ENCODE peak calls at places on chromosomes 4 and X, in eight cellular contexts. One of them, this sample, is unnamed.
A peak's percentile ranks its signal among the peaks of the same experiment; 100 is the strongest.

GRCh38 chr4:153154010-153154975 is 50.0 kb upstream of the TRIM2 start:
- DNase-seq in endothelial cell of umbilical vein: peak; percentile 57
- DNase-seq in GM12892: no peak
- DNase-seq in esophagus squamous epithelium: no peak
- DNase-seq in stimulated activated CD8-positive, alpha-beta memory T cell treated with anti-CD3 and anti-CD28 coated beads, Interleukin-2, amount 100 ng/mL, for 1 hour: no peak
- DNase-seq in BJ: no peak
- DNase-seq in GM04504: no peak
- DNase-seq in H54: no peak
- DNase-seq in this sample: peak; percentile 15

GRCh38 chr4:145909331-145909730 is 29.3 kb downstream of the ZNF827 start:
- DNase-seq in endothelial cell of umbilical vein: no peak
- DNase-seq in GM12892: no peak
- DNase-seq in esophagus squamous epithelium: no peak
- DNase-seq in stimulated activated CD8-positive, alpha-beta memory T cell treated with anti-CD3 and anti-CD28 coated beads, Interleukin-2, amount 100 ng/mL, for 1 hour: no peak
- DNase-seq in BJ: no peak
- DNase-seq in GM04504: no peak
- DNase-seq in H54: no peak
- DNase-seq in this sample: no peak

GRCh38 chrX:40090050-40090804 is 7.5 kb downstream of the BCOR start:
- DNase-seq in endothelial cell of umbilical vein: peak; percentile 8
- DNase-seq in GM12892: no peak
- DNase-seq in esophagus squamous epithelium: no peak
- DNase-seq in stimulated activated CD8-positive, alpha-beta memory T cell treated with anti-CD3 and anti-CD28 coated beads, Interleukin-2, amount 100 ng/mL, for 1 hour: no peak
- DNase-seq in BJ: no peak
- DNase-seq in GM04504: no peak
- DNase-seq in H54: no peak
- DNase-seq in this sample: no peak

GRCh38 chrX:107747596-107748161 is 27.9 kb downstream of the TSC22D3 start:
- DNase-seq in endothelial cell of umbilical vein: no peak
- DNase-seq in GM12892: no peak
- DNase-seq in esophagus squamous epithelium: no peak
- DNase-seq in stimulated activated CD8-positive, alpha-beta memory T cell treated with anti-CD3 and anti-CD28 coated beads, Interleukin-2, amount 100 ng/mL, for 1 hour: no peak
- DNase-seq in BJ: no peak
- DNase-seq in GM04504: no peak
- DNase-seq in H54: peak; percentile 38
- DNase-seq in this sample: no peak

GRCh38 chrX:153700376-153700945 is 12.7 kb downstream of the SLC6A8 start:
- DNase-seq in endothelial cell of umbilical vein: no peak
- DNase-seq in GM12892: no peak
- DNase-seq in esophagus squamous epithelium: no peak
- DNase-seq in stimulated activated CD8-positive, alpha-beta memory T cell treated with anti-CD3 and anti-CD28 coated beads, Interleukin-2, amount 100 ng/mL, for 1 hour: no peak
- DNase-seq in BJ: no peak
- DNase-seq in GM04504: no peak
- DNase-seq in H54: no peak
- DNase-seq in this sample: no peak

GRCh38 chr4:185227131-185227551 is 17.7 kb downstream of the SNX25 start:
- DNase-seq in endothelial cell of umbilical vein: peak; percentile 9
- DNase-seq in GM12892: no peak
- DNase-seq in esophagus squamous epithelium: no peak
- DNase-seq in stimulated activated CD8-positive, alpha-beta memory T cell treated with anti-CD3 and anti-CD28 coated beads, Interleukin-2, amount 100 ng/mL, for 1 hour: no peak
- DNase-seq in BJ: no peak
- DNase-seq in GM04504: no peak
- DNase-seq in H54: no peak
- DNase-seq in this sample: no peak

GRCh38 chr4:184287697-184288255 is 70.1 kb upstream of the ENPP6 start:
- DNase-seq in endothelial cell of umbilical vein: peak; percentile 55
- DNase-seq in GM12892: no peak
- DNase-seq in esophagus squamous epithelium: no peak
- DNase-seq in stimulated activated CD8-positive, alpha-beta memory T cell treated with anti-CD3 and anti-CD28 coated beads, Interleukin-2, amount 100 ng/mL, for 1 hour: no peak
- DNase-seq in BJ: no peak
- DNase-seq in GM04504: no peak
- DNase-seq in H54: no peak
- DNase-seq in this sample: no peak

GRCh38 chr4:133759428-133759827 is 442.2 kb downstream of the PABPC4L start:
- DNase-seq in endothelial cell of umbilical vein: no peak
- DNase-seq in GM12892: no peak
- DNase-seq in esophagus squamous epithelium: no peak
- DNase-seq in stimulated activated CD8-positive, alpha-beta memory T cell treated with anti-CD3 and anti-CD28 coated beads, Interleukin-2, amount 100 ng/mL, for 1 hour: no peak
- DNase-seq in BJ: no peak
- DNase-seq in GM04504: no peak
- DNase-seq in H54: no peak
- DNase-seq in this sample: no peak

GRCh38 chrX:20547649-20548051 is 280.9 kb upstream of the RPS6KA3 start:
- DNase-seq in endothelial cell of umbilical vein: no peak
- DNase-seq in GM12892: no peak
- DNase-seq in esophagus squamous epithelium: no peak
- DNase-seq in stimulated activated CD8-positive, alpha-beta memory T cell treated with anti-CD3 and anti-CD28 coated beads, Interleukin-2, amount 100 ng/mL, for 1 hour: no peak
- DNase-seq in BJ: no peak
- DNase-seq in GM04504: no peak
- DNase-seq in H54: peak; percentile 2
- DNase-seq in this sample: no peak

GRCh38 chr4:41802590-41802989 is 54.1 kb upstream of the PHOX2B start:
- DNase-seq in endothelial cell of umbilical vein: no peak
- DNase-seq in GM12892: no peak
- DNase-seq in esophagus squamous epithelium: no peak
- DNase-seq in stimulated activated CD8-positive, alpha-beta memory T cell treated with anti-CD3 and anti-CD28 coated beads, Interleukin-2, amount 100 ng/mL, for 1 hour: no peak
- DNase-seq in BJ: no peak
- DNase-seq in GM04504: no peak
- DNase-seq in H54: no peak
- DNase-seq in this sample: no peak

GRCh38 chrX:70172226-70172625 is 5.1 kb upstream of the DGAT2L6 start:
- DNase-seq in endothelial cell of umbilical vein: no peak
- DNase-seq in GM12892: no peak
- DNase-seq in esophagus squamous epithelium: no peak
- DNase-seq in stimulated activated CD8-positive, alpha-beta memory T cell treated with anti-CD3 and anti-CD28 coated beads, Interleukin-2, amount 100 ng/mL, for 1 hour: no peak
- DNase-seq in BJ: no peak
- DNase-seq in GM04504: no peak
- DNase-seq in H54: no peak
- DNase-seq in this sample: no peak

GRCh38 chr4:185535818-185536729 is 767 bp upstream of the PDLIM3 start:
- DNase-seq in endothelial cell of umbilical vein: peak; percentile 17
- DNase-seq in GM12892: no peak
- DNase-seq in esophagus squamous epithelium: no peak
- DNase-seq in stimulated activated CD8-positive, alpha-beta memory T cell treated with anti-CD3 and anti-CD28 coated beads, Interleukin-2, amount 100 ng/mL, for 1 hour: no peak
- DNase-seq in BJ: no peak
- DNase-seq in GM04504: no peak
- DNase-seq in H54: no peak
- DNase-seq in this sample: no peak

GRCh38 chr4:23369331-23369730 is 520.5 kb downstream of the PPARGC1A start:
- DNase-seq in endothelial cell of umbilical vein: no peak
- DNase-seq in GM12892: no peak
- DNase-seq in esophagus squamous epithelium: no peak
- DNase-seq in stimulated activated CD8-positive, alpha-beta memory T cell treated with anti-CD3 and anti-CD28 coated beads, Interleukin-2, amount 100 ng/mL, for 1 hour: no peak
- DNase-seq in BJ: no peak
- DNase-seq in GM04504: no peak
- DNase-seq in H54: no peak
- DNase-seq in this sample: no peak

GRCh38 chrX:131938749-131939148 is 84.4 kb upstream of the STK26 start:
- DNase-seq in endothelial cell of umbilical vein: no peak
- DNase-seq in GM12892: no peak
- DNase-seq in esophagus squamous epithelium: no peak
- DNase-seq in stimulated activated CD8-positive, alpha-beta memory T cell treated with anti-CD3 and anti-CD28 coated beads, Interleukin-2, amount 100 ng/mL, for 1 hour: no peak
- DNase-seq in BJ: no peak
- DNase-seq in GM04504: no peak
- DNase-seq in H54: no peak
- DNase-seq in this sample: no peak

GRCh38 chr4:22573198-22573597 is 57.3 kb upstream of the ADGRA3 start:
- DNase-seq in endothelial cell of umbilical vein: no peak
- DNase-seq in GM12892: no peak
- DNase-seq in esophagus squamous epithelium: no peak
- DNase-seq in stimulated activated CD8-positive, alpha-beta memory T cell treated with anti-CD3 and anti-CD28 coated beads, Interleukin-2, amount 100 ng/mL, for 1 hour: no peak
- DNase-seq in BJ: no peak
- DNase-seq in GM04504: peak; percentile 1
- DNase-seq in H54: no peak
- DNase-seq in this sample: no peak

GRCh38 chrX:138128025-138128671 is 562.2 kb downstream of the ZIC3 start:
- DNase-seq in endothelial cell of umbilical vein: peak; percentile 1
- DNase-seq in GM12892: peak; percentile 1
- DNase-seq in esophagus squamous epithelium: no peak
- DNase-seq in stimulated activated CD8-positive, alpha-beta memory T cell treated with anti-CD3 and anti-CD28 coated beads, Interleukin-2, amount 100 ng/mL, for 1 hour: no peak
- DNase-seq in BJ: no peak
- DNase-seq in GM04504: peak; percentile 7
- DNase-seq in H54: no peak
- DNase-seq in this sample: peak; percentile 5